ENCODE peak calls at places on chromosomes 3 and 15, in ten cellular contexts. One of them, this sample, is unnamed.

GRCh38 chr15:69325456-69325971 is 26.8 kb downstream of the PAQR5 start:
- DNase-seq in SHP77: no peak
- DNase-seq in stimulated activated CD4-positive, alpha-beta T cell treated with anti-CD3 and anti-CD28 coated beads, Interleukin-15, amount 100 ng/mL, for 1 hour: no peak
- DNase-seq in SK-MEL-5: no peak
- DNase-seq in kidney tubule cell: no peak
- DNase-seq in skeletal muscle cell: no peak
- DNase-seq in iris pigment epithelial cell: no peak
- DNase-seq in endothelial cell: no peak
- DNase-seq in WTC11: no peak
- DNase-seq in lower leg skin: peak; percentile 58
- DNase-seq in this sample: no peak

GRCh38 chr3:189999718-190000117 is 121.0 kb downstream of the P3H2 start:
- DNase-seq in SHP77: no peak
- DNase-seq in stimulated activated CD4-positive, alpha-beta T cell treated with anti-CD3 and anti-CD28 coated beads, Interleukin-15, amount 100 ng/mL, for 1 hour: no peak
- DNase-seq in SK-MEL-5: no peak
- DNase-seq in kidney tubule cell: no peak
- DNase-seq in skeletal muscle cell: no peak
- DNase-seq in iris pigment epithelial cell: peak; percentile 84
- DNase-seq in endothelial cell: no peak
- DNase-seq in WTC11: no peak
- DNase-seq in lower leg skin: no peak
- DNase-seq in this sample: no peak

GRCh38 chr3:40172560-40172959 is 136.9 kb upstream of the EIF1B start:
- DNase-seq in SHP77: no peak
- DNase-seq in stimulated activated CD4-positive, alpha-beta T cell treated with anti-CD3 and anti-CD28 coated beads, Interleukin-15, amount 100 ng/mL, for 1 hour: no peak
- DNase-seq in SK-MEL-5: no peak
- DNase-seq in kidney tubule cell: no peak
- DNase-seq in skeletal muscle cell: no peak
- DNase-seq in iris pigment epithelial cell: no peak
- DNase-seq in endothelial cell: no peak
- DNase-seq in WTC11: no peak
- DNase-seq in lower leg skin: no peak
- DNase-seq in this sample: no peak

GRCh38 chr3:194857459-194858113 is 171.9 kb downstream of the FAM43A start:
- DNase-seq in SHP77: no peak
- DNase-seq in stimulated activated CD4-positive, alpha-beta T cell treated with anti-CD3 and anti-CD28 coated beads, Interleukin-15, amount 100 ng/mL, for 1 hour: no peak
- DNase-seq in SK-MEL-5: no peak
- DNase-seq in kidney tubule cell: no peak
- DNase-seq in skeletal muscle cell: no peak
- DNase-seq in iris pigment epithelial cell: peak; percentile 54
- DNase-seq in endothelial cell: no peak
- DNase-seq in WTC11: no peak
- DNase-seq in lower leg skin: no peak
- DNase-seq in this sample: no peak

GRCh38 chr3:111712294-111713180 is 117.4 kb upstream of the ZBED2 start:
- DNase-seq in SHP77: no peak
- DNase-seq in stimulated activated CD4-positive, alpha-beta T cell treated with anti-CD3 and anti-CD28 coated beads, Interleukin-15, amount 100 ng/mL, for 1 hour: no peak
- DNase-seq in SK-MEL-5: no peak
- DNase-seq in kidney tubule cell: peak; percentile 91
- DNase-seq in skeletal muscle cell: no peak
- DNase-seq in iris pigment epithelial cell: peak; percentile 26
- DNase-seq in endothelial cell: no peak
- DNase-seq in WTC11: no peak
- DNase-seq in lower leg skin: no peak
- DNase-seq in this sample: no peak

GRCh38 chr3:8619548-8619947 is 25.1 kb downstream of the SSUH2 start:
- DNase-seq in SHP77: no peak
- DNase-seq in stimulated activated CD4-positive, alpha-beta T cell treated with anti-CD3 and anti-CD28 coated beads, Interleukin-15, amount 100 ng/mL, for 1 hour: no peak
- DNase-seq in SK-MEL-5: no peak
- DNase-seq in kidney tubule cell: peak; percentile 9
- DNase-seq in skeletal muscle cell: no peak
- DNase-seq in iris pigment epithelial cell: peak; percentile 84
- DNase-seq in endothelial cell: no peak
- DNase-seq in WTC11: no peak
- DNase-seq in lower leg skin: no peak
- DNase-seq in this sample: no peak

GRCh38 chr3:132593950-132594328 is 3.1 kb upstream of the ACKR4 start:
- DNase-seq in SHP77: no peak
- DNase-seq in stimulated activated CD4-positive, alpha-beta T cell treated with anti-CD3 and anti-CD28 coated beads, Interleukin-15, amount 100 ng/mL, for 1 hour: no peak
- DNase-seq in SK-MEL-5: peak; percentile 22
- DNase-seq in kidney tubule cell: peak; percentile 64
- DNase-seq in skeletal muscle cell: peak; percentile 48
- DNase-seq in iris pigment epithelial cell: peak; percentile 82
- DNase-seq in endothelial cell: no peak
- DNase-seq in WTC11: no peak
- DNase-seq in lower leg skin: no peak
- DNase-seq in this sample: no peak

GRCh38 chr3:56890448-56891083 is 88.8 kb upstream of the ARHGEF3 start:
- DNase-seq in SHP77: no peak
- DNase-seq in stimulated activated CD4-positive, alpha-beta T cell treated with anti-CD3 and anti-CD28 coated beads, Interleukin-15, amount 100 ng/mL, for 1 hour: no peak
- DNase-seq in SK-MEL-5: no peak
- DNase-seq in kidney tubule cell: no peak
- DNase-seq in skeletal muscle cell: no peak
- DNase-seq in iris pigment epithelial cell: peak; percentile 46
- DNase-seq in endothelial cell: no peak
- DNase-seq in WTC11: no peak
- DNase-seq in lower leg skin: no peak
- DNase-seq in this sample: no peak

GRCh38 chr3:46559030-46559704 is 6.9 kb downstream of the LRRC2 start:
- DNase-seq in SHP77: no peak
- DNase-seq in stimulated activated CD4-positive, alpha-beta T cell treated with anti-CD3 and anti-CD28 coated beads, Interleukin-15, amount 100 ng/mL, for 1 hour: no peak
- DNase-seq in SK-MEL-5: peak; percentile 46
- DNase-seq in kidney tubule cell: no peak
- DNase-seq in skeletal muscle cell: no peak
- DNase-seq in iris pigment epithelial cell: no peak
- DNase-seq in endothelial cell: no peak
- DNase-seq in WTC11: no peak
- DNase-seq in lower leg skin: peak; percentile 21
- DNase-seq in this sample: no peak

GRCh38 chr3:132435911-132436425 is 18.7 kb downstream of the DNAJC13 start:
- DNase-seq in SHP77: no peak
- DNase-seq in stimulated activated CD4-positive, alpha-beta T cell treated with anti-CD3 and anti-CD28 coated beads, Interleukin-15, amount 100 ng/mL, for 1 hour: no peak
- DNase-seq in SK-MEL-5: no peak
- DNase-seq in kidney tubule cell: no peak
- DNase-seq in skeletal muscle cell: no peak
- DNase-seq in iris pigment epithelial cell: peak; percentile 62
- DNase-seq in endothelial cell: no peak
- DNase-seq in WTC11: no peak
- DNase-seq in lower leg skin: no peak
- DNase-seq in this sample: no peak

GRCh38 chr3:62875103-62876002 is at the start of gene CADPS:
- DNase-seq in SHP77: no peak
- DNase-seq in stimulated activated CD4-positive, alpha-beta T cell treated with anti-CD3 and anti-CD28 coated beads, Interleukin-15, amount 100 ng/mL, for 1 hour: no peak
- DNase-seq in SK-MEL-5: no peak
- DNase-seq in kidney tubule cell: no peak
- DNase-seq in skeletal muscle cell: no peak
- DNase-seq in iris pigment epithelial cell: no peak
- DNase-seq in endothelial cell: peak; percentile 21
- DNase-seq in WTC11: peak; percentile 61
- DNase-seq in lower leg skin: no peak
- DNase-seq in this sample: no peak

GRCh38 chr15:81106560-81106959 is 27.5 kb upstream of the CFAP161 start:
- DNase-seq in SHP77: peak; percentile 52
- DNase-seq in stimulated activated CD4-positive, alpha-beta T cell treated with anti-CD3 and anti-CD28 coated beads, Interleukin-15, amount 100 ng/mL, for 1 hour: no peak
- DNase-seq in SK-MEL-5: peak; percentile 88
- DNase-seq in kidney tubule cell: peak; percentile 77
- DNase-seq in skeletal muscle cell: peak; percentile 45
- DNase-seq in iris pigment epithelial cell: peak; percentile 83
- DNase-seq in endothelial cell: peak; percentile 55
- DNase-seq in WTC11: peak; percentile 42
- DNase-seq in lower leg skin: no peak
- DNase-seq in this sample: peak; percentile 45

GRCh38 chr15:37981781-37982180 is 47.3 kb downstream of the TMCO5A start:
- DNase-seq in SHP77: peak; percentile 24
- DNase-seq in stimulated activated CD4-positive, alpha-beta T cell treated with anti-CD3 and anti-CD28 coated beads, Interleukin-15, amount 100 ng/mL, for 1 hour: no peak
- DNase-seq in SK-MEL-5: peak; percentile 83
- DNase-seq in kidney tubule cell: peak; percentile 48
- DNase-seq in skeletal muscle cell: peak; percentile 14
- DNase-seq in iris pigment epithelial cell: peak; percentile 68
- DNase-seq in endothelial cell: no peak
- DNase-seq in WTC11: no peak
- DNase-seq in lower leg skin: no peak
- DNase-seq in this sample: no peak

GRCh38 chr15:60758961-60759729 is 280.2 kb upstream of the ICE2 start:
- DNase-seq in SHP77: no peak
- DNase-seq in stimulated activated CD4-positive, alpha-beta T cell treated with anti-CD3 and anti-CD28 coated beads, Interleukin-15, amount 100 ng/mL, for 1 hour: no peak
- DNase-seq in SK-MEL-5: peak; percentile 37
- DNase-seq in kidney tubule cell: peak; percentile 68
- DNase-seq in skeletal muscle cell: peak; percentile 99
- DNase-seq in iris pigment epithelial cell: peak; percentile 97
- DNase-seq in endothelial cell: no peak
- DNase-seq in WTC11: no peak
- DNase-seq in lower leg skin: no peak
- DNase-seq in this sample: no peak

GRCh38 chr3:114899186-114899931 is 247.7 kb downstream of the ZBTB20 start:
- DNase-seq in SHP77: peak; percentile 96
- DNase-seq in stimulated activated CD4-positive, alpha-beta T cell treated with anti-CD3 and anti-CD28 coated beads, Interleukin-15, amount 100 ng/mL, for 1 hour: no peak
- DNase-seq in SK-MEL-5: no peak
- DNase-seq in kidney tubule cell: peak; percentile 91
- DNase-seq in skeletal muscle cell: peak; percentile 69
- DNase-seq in iris pigment epithelial cell: no peak
- DNase-seq in endothelial cell: no peak
- DNase-seq in WTC11: no peak
- DNase-seq in lower leg skin: no peak
- DNase-seq in this sample: no peak

GRCh38 chr3:141246224-141246957 is 14.8 kb downstream of the PXYLP1 start:
- DNase-seq in SHP77: no peak
- DNase-seq in stimulated activated CD4-positive, alpha-beta T cell treated with anti-CD3 and anti-CD28 coated beads, Interleukin-15, amount 100 ng/mL, for 1 hour: no peak
- DNase-seq in SK-MEL-5: no peak
- DNase-seq in kidney tubule cell: no peak
- DNase-seq in skeletal muscle cell: no peak
- DNase-seq in iris pigment epithelial cell: no peak
- DNase-seq in endothelial cell: no peak
- DNase-seq in WTC11: no peak
- DNase-seq in lower leg skin: peak; percentile 48
- DNase-seq in this sample: no peak

GRCh38 chr3:159128628-159129027 is 326.8 kb downstream of the MFSD1 start:
- DNase-seq in SHP77: no peak
- DNase-seq in stimulated activated CD4-positive, alpha-beta T cell treated with anti-CD3 and anti-CD28 coated beads, Interleukin-15, amount 100 ng/mL, for 1 hour: no peak
- DNase-seq in SK-MEL-5: peak; percentile 95
- DNase-seq in kidney tubule cell: peak; percentile 44
- DNase-seq in skeletal muscle cell: peak; percentile 58
- DNase-seq in iris pigment epithelial cell: peak; percentile 90
- DNase-seq in endothelial cell: no peak
- DNase-seq in WTC11: no peak
- DNase-seq in lower leg skin: no peak
- DNase-seq in this sample: no peak

GRCh38 chr3:14461748-14462324 is 59.4 kb downstream of the SLC6A6 start:
- DNase-seq in SHP77: peak; percentile 70
- DNase-seq in stimulated activated CD4-positive, alpha-beta T cell treated with anti-CD3 and anti-CD28 coated beads, Interleukin-15, amount 100 ng/mL, for 1 hour: peak; percentile 13
- DNase-seq in SK-MEL-5: peak; percentile 65
- DNase-seq in kidney tubule cell: peak; percentile 68
- DNase-seq in skeletal muscle cell: no peak
- DNase-seq in iris pigment epithelial cell: peak; percentile 77
- DNase-seq in endothelial cell: peak; percentile 76
- DNase-seq in WTC11: peak; percentile 58
- DNase-seq in lower leg skin: no peak
- DNase-seq in this sample: no peak

GRCh38 chr15:63353261-63353660 is 28.4 kb downstream of the CA12 start:
- DNase-seq in SHP77: no peak
- DNase-seq in stimulated activated CD4-positive, alpha-beta T cell treated with anti-CD3 and anti-CD28 coated beads, Interleukin-15, amount 100 ng/mL, for 1 hour: no peak
- DNase-seq in SK-MEL-5: no peak
- DNase-seq in kidney tubule cell: no peak
- DNase-seq in skeletal muscle cell: no peak
- DNase-seq in iris pigment epithelial cell: no peak
- DNase-seq in endothelial cell: no peak
- DNase-seq in WTC11: no peak
- DNase-seq in lower leg skin: no peak
- DNase-seq in this sample: no peak

GRCh38 chr3:52393959-52394670 is 50.8 kb downstream of the SEMA3G start:
- DNase-seq in SHP77: no peak
- DNase-seq in stimulated activated CD4-positive, alpha-beta T cell treated with anti-CD3 and anti-CD28 coated beads, Interleukin-15, amount 100 ng/mL, for 1 hour: no peak
- DNase-seq in SK-MEL-5: no peak
- DNase-seq in kidney tubule cell: no peak
- DNase-seq in skeletal muscle cell: no peak
- DNase-seq in iris pigment epithelial cell: no peak
- DNase-seq in endothelial cell: no peak
- DNase-seq in WTC11: no peak
- DNase-seq in lower leg skin: no peak
- DNase-seq in this sample: no peak

GRCh38 chr15:66740802-66741201 is 38.8 kb downstream of the SMAD6 start:
- DNase-seq in SHP77: no peak
- DNase-seq in stimulated activated CD4-positive, alpha-beta T cell treated with anti-CD3 and anti-CD28 coated beads, Interleukin-15, amount 100 ng/mL, for 1 hour: no peak
- DNase-seq in SK-MEL-5: no peak
- DNase-seq in kidney tubule cell: no peak
- DNase-seq in skeletal muscle cell: no peak
- DNase-seq in iris pigment epithelial cell: no peak
- DNase-seq in endothelial cell: no peak
- DNase-seq in WTC11: no peak
- DNase-seq in lower leg skin: no peak
- DNase-seq in this sample: no peak

GRCh38 chr3:64438837-64439236 is 213.6 kb upstream of the PRICKLE2 start:
- DNase-seq in SHP77: no peak
- DNase-seq in stimulated activated CD4-positive, alpha-beta T cell treated with anti-CD3 and anti-CD28 coated beads, Interleukin-15, amount 100 ng/mL, for 1 hour: no peak
- DNase-seq in SK-MEL-5: no peak
- DNase-seq in kidney tubule cell: no peak
- DNase-seq in skeletal muscle cell: no peak
- DNase-seq in iris pigment epithelial cell: no peak
- DNase-seq in endothelial cell: no peak
- DNase-seq in WTC11: no peak
- DNase-seq in lower leg skin: no peak
- DNase-seq in this sample: no peak

GRCh38 chr3:181432992-181433391 is 278.7 kb upstream of the SOX2 start:
- DNase-seq in SHP77: no peak
- DNase-seq in stimulated activated CD4-positive, alpha-beta T cell treated with anti-CD3 and anti-CD28 coated beads, Interleukin-15, amount 100 ng/mL, for 1 hour: no peak
- DNase-seq in SK-MEL-5: no peak
- DNase-seq in kidney tubule cell: no peak
- DNase-seq in skeletal muscle cell: no peak
- DNase-seq in iris pigment epithelial cell: no peak
- DNase-seq in endothelial cell: no peak
- DNase-seq in WTC11: no peak
- DNase-seq in lower leg skin: no peak
- DNase-seq in this sample: no peak

GRCh38 chr3:132290833-132291232 is 26.4 kb upstream of the ACP3 start:
- DNase-seq in SHP77: no peak
- DNase-seq in stimulated activated CD4-positive, alpha-beta T cell treated with anti-CD3 and anti-CD28 coated beads, Interleukin-15, amount 100 ng/mL, for 1 hour: no peak
- DNase-seq in SK-MEL-5: peak; percentile 67
- DNase-seq in kidney tubule cell: peak; percentile 6
- DNase-seq in skeletal muscle cell: no peak
- DNase-seq in iris pigment epithelial cell: peak; percentile 54
- DNase-seq in endothelial cell: no peak
- DNase-seq in WTC11: no peak
- DNase-seq in lower leg skin: no peak
- DNase-seq in this sample: no peak

GRCh38 chr3:12663311-12663935 is 494 bp downstream of the RAF1 start:
- DNase-seq in SHP77: peak; percentile 41
- DNase-seq in stimulated activated CD4-positive, alpha-beta T cell treated with anti-CD3 and anti-CD28 coated beads, Interleukin-15, amount 100 ng/mL, for 1 hour: no peak
- DNase-seq in SK-MEL-5: no peak
- DNase-seq in kidney tubule cell: peak; percentile 48
- DNase-seq in skeletal muscle cell: no peak
- DNase-seq in iris pigment epithelial cell: no peak
- DNase-seq in endothelial cell: peak; percentile 54
- DNase-seq in WTC11: no peak
- DNase-seq in lower leg skin: peak; percentile 88
- DNase-seq in this sample: no peak

GRCh38 chr15:44186724-44187123 is 8.3 kb downstream of the FRMD5 start:
- DNase-seq in SHP77: no peak
- DNase-seq in stimulated activated CD4-positive, alpha-beta T cell treated with anti-CD3 and anti-CD28 coated beads, Interleukin-15, amount 100 ng/mL, for 1 hour: no peak
- DNase-seq in SK-MEL-5: no peak
- DNase-seq in kidney tubule cell: no peak
- DNase-seq in skeletal muscle cell: no peak
- DNase-seq in iris pigment epithelial cell: no peak
- DNase-seq in endothelial cell: no peak
- DNase-seq in WTC11: no peak
- DNase-seq in lower leg skin: no peak
- DNase-seq in this sample: no peak